ENCODE peak calls at places on chromosomes 1 and 21, in four cellular contexts. One of them, this sample, is unnamed.

GRCh38 chr1:226215239-226215638 is 8.2 kb upstream of the MIXL1 start:
- DNase-seq in breast epithelium: no peak
- DNase-seq in DND-41: no peak
- DNase-seq in neuronal stem cell: no peak
- DNase-seq in this sample: no peak

GRCh38 chr1:56967900-56968832 is 2.4 kb upstream of the C8B start:
- DNase-seq in DND-41: no peak
- DNase-seq in neuronal stem cell: peak; percentile 35
- DNase-seq in breast epithelium: no peak
- DNase-seq in this sample: no peak

GRCh38 chr1:23122023-23122738 is 46.5 kb downstream of the LUZP1 start:
- DNase-seq in neuronal stem cell: no peak
- DNase-seq in DND-41: no peak
- DNase-seq in breast epithelium: no peak
- DNase-seq in this sample: no peak

GRCh38 chr1:47696404-47696910 is 258.6 kb downstream of the FOXD2 start:
- DNase-seq in neuronal stem cell: no peak
- DNase-seq in DND-41: no peak
- DNase-seq in breast epithelium: no peak
- DNase-seq in this sample: no peak

GRCh38 chr1:36212782-36213181 is 11.5 kb upstream of the THRAP3 start:
- DNase-seq in neuronal stem cell: no peak
- DNase-seq in DND-41: no peak
- DNase-seq in breast epithelium: no peak
- DNase-seq in this sample: no peak

GRCh38 chr1:182795563-182796228 is 6.1 kb downstream of the NPL start:
- DNase-seq in breast epithelium: no peak
- DNase-seq in neuronal stem cell: no peak
- DNase-seq in DND-41: no peak
- DNase-seq in this sample: no peak

GRCh38 chr1:94100785-94101612 is 19.9 kb downstream of the ABCA4 start:
- DNase-seq in neuronal stem cell: no peak
- DNase-seq in DND-41: no peak
- DNase-seq in breast epithelium: no peak
- DNase-seq in this sample: no peak

GRCh38 chr1:155296660-155297059 is 4.6 kb downstream of the PKLR start:
- DNase-seq in breast epithelium: no peak
- DNase-seq in DND-41: no peak
- DNase-seq in neuronal stem cell: no peak
- DNase-seq in this sample: no peak

GRCh38 chr21:17708541-17709265 is 96.0 kb upstream of the BTG3 start:
- DNase-seq in DND-41: no peak
- DNase-seq in neuronal stem cell: no peak
- DNase-seq in breast epithelium: no peak
- DNase-seq in this sample: no peak

GRCh38 chr1:84988588-84988987 is 8.3 kb downstream of the MCOLN2 start:
- DNase-seq in breast epithelium: no peak
- DNase-seq in neuronal stem cell: no peak
- DNase-seq in DND-41: no peak
- DNase-seq in this sample: no peak

GRCh38 chr1:194755241-194755953 is 1569.0 kb upstream of the B3GALT2 start:
- DNase-seq in neuronal stem cell: no peak
- DNase-seq in DND-41: no peak
- DNase-seq in breast epithelium: no peak
- DNase-seq in this sample: no peak

GRCh38 chr1:61869691-61870109 is 127.4 kb downstream of the PATJ start:
- DNase-seq in neuronal stem cell: no peak
- DNase-seq in breast epithelium: no peak
- DNase-seq in DND-41: no peak
- DNase-seq in this sample: no peak

GRCh38 chr1:211643324-211644212 is 31.9 kb downstream of the NEK2 start:
- DNase-seq in neuronal stem cell: no peak
- DNase-seq in breast epithelium: peak; percentile 89
- DNase-seq in DND-41: peak; percentile 56
- DNase-seq in this sample: no peak

GRCh38 chr21:38917045-38917774 is 111.5 kb downstream of the ETS2 start:
- DNase-seq in breast epithelium: peak; percentile 16
- DNase-seq in DND-41: peak; percentile 32
- DNase-seq in neuronal stem cell: no peak
- DNase-seq in this sample: no peak

GRCh38 chr1:168343566-168343965 is 62.9 kb downstream of the TBX19 start:
- DNase-seq in neuronal stem cell: no peak
- DNase-seq in breast epithelium: no peak
- DNase-seq in DND-41: no peak
- DNase-seq in this sample: no peak

GRCh38 chr21:14492890-14493289 is 53.2 kb downstream of the SAMSN1 start:
- DNase-seq in neuronal stem cell: no peak
- DNase-seq in breast epithelium: no peak
- DNase-seq in DND-41: no peak
- DNase-seq in this sample: no peak

GRCh38 chr21:7917729-7918128 is 2603.7 kb upstream of the TPTE start:
- DNase-seq in breast epithelium: no peak
- DNase-seq in DND-41: no peak
- DNase-seq in neuronal stem cell: no peak
- DNase-seq in this sample: no peak

GRCh38 chr1:84433253-84434080 is 35.2 kb downstream of the DNASE2B start:
- DNase-seq in neuronal stem cell: peak; percentile 48
- DNase-seq in DND-41: peak; percentile 72
- DNase-seq in breast epithelium: no peak
- DNase-seq in this sample: peak; percentile 72

GRCh38 chr21:18529253-18529652 is 125.7 kb upstream of the TMPRSS15 start:
- DNase-seq in breast epithelium: no peak
- DNase-seq in neuronal stem cell: no peak
- DNase-seq in DND-41: no peak
- DNase-seq in this sample: no peak

GRCh38 chr21:14685568-14685967 is 139.5 kb upstream of the SAMSN1 start:
- DNase-seq in DND-41: no peak
- DNase-seq in neuronal stem cell: no peak
- DNase-seq in breast epithelium: no peak
- DNase-seq in this sample: no peak

GRCh38 chr1:198936371-198937083 is 297.7 kb downstream of the PTPRC start:
- DNase-seq in DND-41: peak; percentile 45
- DNase-seq in neuronal stem cell: no peak
- DNase-seq in breast epithelium: no peak
- DNase-seq in this sample: no peak

GRCh38 chr1:98027044-98027443 is 106.2 kb upstream of the DPYD start:
- DNase-seq in neuronal stem cell: no peak
- DNase-seq in DND-41: no peak
- DNase-seq in breast epithelium: no peak
- DNase-seq in this sample: no peak

GRCh38 chr1:228697209-228698016 is 37.9 kb upstream of the RHOU start:
- DNase-seq in breast epithelium: peak; percentile 74
- DNase-seq in DND-41: peak; percentile 8
- DNase-seq in neuronal stem cell: no peak
- DNase-seq in this sample: no peak

GRCh38 chr1:208318150-208318734 is 74.1 kb upstream of the PLXNA2 start:
- DNase-seq in DND-41: no peak
- DNase-seq in breast epithelium: no peak
- DNase-seq in neuronal stem cell: no peak
- DNase-seq in this sample: no peak

GRCh38 chr1:114331936-114332335 is 178.3 kb upstream of the SYT6 start:
- DNase-seq in breast epithelium: no peak
- DNase-seq in neuronal stem cell: no peak
- DNase-seq in DND-41: no peak
- DNase-seq in this sample: no peak

GRCh38 chr1:245008761-245009160 is 144.4 kb upstream of the HNRNPU start:
- DNase-seq in DND-41: no peak
- DNase-seq in neuronal stem cell: no peak
- DNase-seq in breast epithelium: no peak
- DNase-seq in this sample: no peak

GRCh38 chr1:85339089-85339488 is 62.7 kb upstream of the BCL10 start:
- DNase-seq in breast epithelium: no peak
- DNase-seq in DND-41: no peak
- DNase-seq in neuronal stem cell: no peak
- DNase-seq in this sample: no peak

GRCh38 chr1:37052120-37052519 is 17.8 kb upstream of the GRIK3 start:
- DNase-seq in neuronal stem cell: no peak
- DNase-seq in DND-41: no peak
- DNase-seq in breast epithelium: no peak
- DNase-seq in this sample: no peak

GRCh38 chr1:47449702-47450552 is 12.1 kb downstream of the FOXD2 start:
- DNase-seq in breast epithelium: no peak
- DNase-seq in DND-41: no peak
- DNase-seq in neuronal stem cell: no peak
- DNase-seq in this sample: no peak

GRCh38 chr1:67429528-67430357 is 459 bp downstream of the SERBP1 start:
- DNase-seq in DND-41: peak; percentile 43
- DNase-seq in neuronal stem cell: no peak
- DNase-seq in breast epithelium: peak; percentile 19
- DNase-seq in this sample: peak; percentile 25

GRCh38 chr1:243325305-243325890 is 69.6 kb downstream of the SDCCAG8 start:
- DNase-seq in DND-41: peak; percentile 18
- DNase-seq in neuronal stem cell: peak; percentile 46
- DNase-seq in breast epithelium: no peak
- DNase-seq in this sample: no peak

GRCh38 chr1:54825696-54826095 is 24.6 kb upstream of the TTC22 start:
- DNase-seq in neuronal stem cell: no peak
- DNase-seq in DND-41: no peak
- DNase-seq in breast epithelium: peak; percentile 10
- DNase-seq in this sample: no peak

GRCh38 chr1:54819195-54819536 is 18.0 kb upstream of the TTC22 start:
- DNase-seq in neuronal stem cell: no peak
- DNase-seq in DND-41: no peak
- DNase-seq in breast epithelium: peak; percentile 31
- DNase-seq in this sample: no peak

GRCh38 chr1:54819733-54820132 is 18.6 kb upstream of the TTC22 start:
- DNase-seq in DND-41: no peak
- DNase-seq in neuronal stem cell: no peak
- DNase-seq in breast epithelium: no peak
- DNase-seq in this sample: no peak

GRCh38 chr1:54826226-54826816 is 25.2 kb upstream of the TTC22 start:
- DNase-seq in DND-41: no peak
- DNase-seq in breast epithelium: peak; percentile 8
- DNase-seq in neuronal stem cell: no peak
- DNase-seq in this sample: no peak

GRCh38 chr1:54823670-54824069 is 22.5 kb upstream of the TTC22 start:
- DNase-seq in breast epithelium: no peak
- DNase-seq in neuronal stem cell: no peak
- DNase-seq in DND-41: no peak
- DNase-seq in this sample: no peak
- H3K9me3 ChIP-seq in breast epithelium: peaks cover 13% of the 10 kb centered on the region
- H3K9me3 ChIP-seq in neuronal stem cell: no peaks in the 10 kb centered on the region
- H3K9me3 ChIP-seq in DND-41: peaks cover 16% of the 10 kb centered on the region
- H3K9me3 ChIP-seq in this sample: no peaks in the 10 kb centered on the region

GRCh38 chr21:26659181-26659580 is 86.1 kb upstream of the CYYR1 start:
- DNase-seq in neuronal stem cell: no peak
- DNase-seq in breast epithelium: no peak
- DNase-seq in DND-41: peak; percentile 40
- DNase-seq in this sample: no peak
- H3K9me3 ChIP-seq in neuronal stem cell: peaks cover 4% of the 10 kb centered on the region
- H3K9me3 ChIP-seq in breast epithelium: peaks cover 4% of the 10 kb centered on the region
- H3K9me3 ChIP-seq in DND-41: peaks cover 28% of the 10 kb centered on the region
- H3K9me3 ChIP-seq in this sample: no peaks in the 10 kb centered on the region

GRCh38 chr1:247966520-247967204 is 1.6 kb downstream of the OR2AK2 start:
- DNase-seq in DND-41: no peak
- DNase-seq in breast epithelium: no peak
- DNase-seq in neuronal stem cell: no peak
- DNase-seq in this sample: no peak

GRCh38 chr1:247961796-247962195 is 3.2 kb upstream of the OR2AK2 start:
- DNase-seq in DND-41: no peak
- DNase-seq in breast epithelium: no peak
- DNase-seq in neuronal stem cell: no peak
- DNase-seq in this sample: no peak

GRCh38 chr1:247964933-247965332 is at the start of gene OR2AK2:
- DNase-seq in breast epithelium: no peak
- DNase-seq in neuronal stem cell: no peak
- DNase-seq in DND-41: no peak
- DNase-seq in this sample: no peak

DNA sequence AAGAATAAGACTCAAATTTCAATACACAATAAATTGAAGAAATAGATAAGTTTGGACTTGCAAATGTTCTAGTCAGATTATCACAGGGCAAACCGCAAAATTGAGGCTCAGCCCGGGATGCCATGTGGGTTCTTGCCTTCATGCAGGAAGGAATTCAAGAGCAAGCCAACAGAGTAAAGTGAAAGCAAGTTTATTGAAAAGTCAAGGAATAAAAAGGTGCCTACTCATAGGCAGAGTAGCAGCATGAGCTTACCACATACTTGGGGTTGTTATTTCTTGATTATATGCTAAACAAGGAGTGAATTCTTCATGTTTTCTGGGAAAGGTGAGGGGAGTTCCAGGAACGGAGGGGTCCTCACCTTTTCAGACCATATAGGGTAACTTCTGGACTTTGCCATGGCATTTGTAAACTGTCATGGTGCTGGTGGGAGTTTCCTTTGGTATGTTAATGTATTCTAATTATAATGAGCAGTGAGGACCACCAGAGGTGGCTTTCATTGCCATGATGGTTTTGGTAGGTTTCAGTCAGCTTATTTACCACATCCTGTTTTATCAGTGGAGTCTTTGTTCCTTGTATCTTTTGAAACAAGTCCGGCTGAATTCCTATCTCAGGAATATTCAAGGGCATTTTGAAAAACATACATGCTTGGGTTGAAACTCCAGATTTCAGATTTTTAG is 2.0 kb upstream of the OR2AK2 start:
- DNase-seq in DND-41: peak; percentile 17
- DNase-seq in neuronal stem cell: no peak
- DNase-seq in breast epithelium: peak; percentile 56
- DNase-seq in this sample: no peak
- H3K9me3 ChIP-seq in DND-41: no peaks in the 10 kb centered on the region
- H3K9me3 ChIP-seq in neuronal stem cell: no peaks in the 10 kb centered on the region
- H3K9me3 ChIP-seq in breast epithelium: no peaks in the 10 kb centered on the region
- H3K9me3 ChIP-seq in this sample: no peaks in the 10 kb centered on the region

DNA sequence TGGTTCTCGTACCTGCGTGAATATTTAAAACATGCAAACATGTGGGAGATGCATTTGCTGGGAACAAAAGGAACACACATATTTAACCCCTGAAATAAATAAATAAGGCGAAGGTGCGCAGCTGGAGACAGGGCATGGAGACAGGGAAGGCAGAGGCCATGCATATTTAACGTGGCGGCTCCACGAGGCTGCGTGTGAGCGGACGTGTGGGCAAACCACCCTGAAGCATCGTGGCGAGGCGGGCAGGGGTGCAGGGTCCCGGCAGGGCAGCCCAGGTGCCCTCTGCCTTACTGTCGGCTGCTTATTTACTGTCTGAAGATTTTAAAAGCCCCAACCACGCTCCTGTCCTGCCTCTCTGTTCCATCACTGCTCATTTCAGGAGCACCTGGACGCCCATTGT is 104.0 kb upstream of the ACTRT2 start:
- DNase-seq in breast epithelium: no peak
- DNase-seq in DND-41: no peak
- DNase-seq in neuronal stem cell: no peak
- DNase-seq in this sample: no peak
- H3K9me3 ChIP-seq in breast epithelium: no peaks in the 10 kb centered on the region
- H3K9me3 ChIP-seq in DND-41: peaks cover 5% of the 10 kb centered on the region
- H3K9me3 ChIP-seq in neuronal stem cell: no peaks in the 10 kb centered on the region
- H3K9me3 ChIP-seq in this sample: no peaks in the 10 kb centered on the region

DNA sequence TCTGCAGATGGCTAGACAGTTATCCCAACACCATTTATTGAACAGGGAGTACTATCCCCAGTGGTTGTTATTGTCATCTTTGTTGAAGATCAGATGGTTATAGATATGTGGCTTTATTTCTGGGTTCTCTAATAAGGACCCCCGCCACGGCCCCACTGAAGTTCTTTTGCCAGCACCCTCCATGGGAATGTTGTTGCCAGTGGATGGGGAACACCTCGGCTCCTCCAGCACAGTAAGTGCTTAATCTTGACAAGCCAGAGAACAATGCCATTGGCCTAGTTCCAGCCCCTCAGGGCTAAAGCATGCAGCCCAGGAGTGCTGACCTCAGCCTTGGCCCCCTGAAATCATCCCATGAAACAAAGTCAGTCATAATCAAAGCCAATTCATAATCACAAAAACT is 337.6 kb downstream of the AGBL4 start:
- DNase-seq in neuronal stem cell: no peak
- DNase-seq in breast epithelium: no peak
- DNase-seq in DND-41: no peak
- DNase-seq in this sample: no peak
- H3K9me3 ChIP-seq in neuronal stem cell: no peaks in the 10 kb centered on the region
- H3K9me3 ChIP-seq in breast epithelium: peaks cover 19% of the 10 kb centered on the region
- H3K9me3 ChIP-seq in DND-41: no peaks in the 10 kb centered on the region
- H3K9me3 ChIP-seq in this sample: no peaks in the 10 kb centered on the region

This sample was measured in naive thymus-derived CD4-positive, alpha-beta T cell.